ENCODE peak calls at places on chromosomes 5 and 9, in four cellular contexts. One of them, this sample, is unnamed.

GRCh38 chr9:78934880-78935279 is 636.9 kb upstream of the TLE4 start:
- DNase-seq in H1: no peak
- DNase-seq in mesendoderm: no peak
- DNase-seq in IMR-90: no peak
- DNase-seq in this sample: no peak

GRCh38 chr9:124694394-124695279 is 76.5 kb downstream of the NR6A1 start:
- DNase-seq in mesendoderm: no peak
- DNase-seq in IMR-90: no peak
- DNase-seq in H1: no peak
- DNase-seq in this sample: no peak

GRCh38 chr5:126354012-126354856 is 69.0 kb upstream of the GRAMD2B start:
- DNase-seq in mesendoderm: peak
- DNase-seq in IMR-90: peak
- DNase-seq in H1: no peak
- DNase-seq in this sample: no peak

GRCh38 chr5:25119654-25120053 is 474.9 kb upstream of the CDH10 start:
- DNase-seq in IMR-90: no peak
- DNase-seq in H1: no peak
- DNase-seq in mesendoderm: peak
- DNase-seq in this sample: no peak

GRCh38 chr5:122183795-122184185 is 54.4 kb downstream of the ZNF474 start:
- DNase-seq in IMR-90: no peak
- DNase-seq in mesendoderm: no peak
- DNase-seq in H1: no peak
- DNase-seq in this sample: no peak

GRCh38 chr9:131017067-131017466 is 8.1 kb downstream of the LAMC3 start:
- DNase-seq in IMR-90: no peak
- DNase-seq in mesendoderm: peak
- DNase-seq in H1: no peak
- DNase-seq in this sample: peak

GRCh38 chr9:91066042-91066415 is 264.4 kb downstream of the SYK start:
- DNase-seq in IMR-90: no peak
- DNase-seq in mesendoderm: no peak
- DNase-seq in H1: no peak
- DNase-seq in this sample: no peak

GRCh38 chr9:136191549-136192286 is 13.2 kb downstream of the LHX3 start:
- DNase-seq in IMR-90: no peak
- DNase-seq in mesendoderm: no peak
- DNase-seq in H1: no peak
- DNase-seq in this sample: no peak

GRCh38 chr5:178529080-178529479 is 61.1 kb downstream of the COL23A1 start:
- DNase-seq in IMR-90: no peak
- DNase-seq in H1: no peak
- DNase-seq in mesendoderm: peak
- DNase-seq in this sample: no peak

GRCh38 chr9:129311638-129312037 is 133.6 kb upstream of the IER5L start:
- DNase-seq in mesendoderm: no peak
- DNase-seq in IMR-90: no peak
- DNase-seq in H1: no peak
- DNase-seq in this sample: no peak

GRCh38 chr5:163434410-163434866 is 3.0 kb upstream of the CCNG1 start:
- DNase-seq in mesendoderm: no peak
- DNase-seq in IMR-90: peak
- DNase-seq in H1: no peak
- DNase-seq in this sample: no peak

GRCh38 chr9:131727795-131728545 is 11.9 kb downstream of the RAPGEF1 start:
- DNase-seq in mesendoderm: peak
- DNase-seq in H1: no peak
- DNase-seq in IMR-90: no peak
- DNase-seq in this sample: no peak

GRCh38 chr9:134960701-134961181 is 43.0 kb upstream of the FCN1 start:
- DNase-seq in H1: no peak
- DNase-seq in IMR-90: no peak
- DNase-seq in mesendoderm: no peak
- DNase-seq in this sample: no peak

GRCh38 chr5:138901716-138902115 is 26.6 kb upstream of the LRRTM2 start:
- DNase-seq in mesendoderm: peak
- DNase-seq in IMR-90: no peak
- DNase-seq in H1: no peak
- DNase-seq in this sample: no peak

GRCh38 chr5:169557838-169558237 is 25.7 kb upstream of the SPDL1 start:
- DNase-seq in H1: no peak
- DNase-seq in IMR-90: no peak
- DNase-seq in mesendoderm: no peak
- DNase-seq in this sample: no peak

GRCh38 chr5:84378420-84378819 is 6.3 kb downstream of the EDIL3 start:
- DNase-seq in mesendoderm: no peak
- DNase-seq in H1: no peak
- DNase-seq in IMR-90: peak
- DNase-seq in this sample: no peak

GRCh38 chr5:73032635-73033034 is 76.8 kb downstream of the FCHO2 start:
- DNase-seq in H1: no peak
- DNase-seq in IMR-90: no peak
- DNase-seq in mesendoderm: no peak
- DNase-seq in this sample: no peak

GRCh38 chr5:111834926-111835599 is 78.1 kb upstream of the NREP start:
- DNase-seq in mesendoderm: no peak
- DNase-seq in IMR-90: peak
- DNase-seq in H1: no peak
- DNase-seq in this sample: no peak

GRCh38 chr5:78779771-78780616 is 131.4 kb upstream of the LHFPL2 start:
- DNase-seq in mesendoderm: peak
- DNase-seq in H1: no peak
- DNase-seq in IMR-90: peak
- DNase-seq in this sample: no peak

GRCh38 chr9:111036946-111037743 is 1.1 kb downstream of the LPAR1 start:
- DNase-seq in H1: no peak
- DNase-seq in mesendoderm: peak
- DNase-seq in IMR-90: peak
- DNase-seq in this sample: no peak

GRCh38 chr5:59587489-59588337 is 305.8 kb downstream of the PDE4D start:
- DNase-seq in H1: peak
- DNase-seq in IMR-90: peak
- DNase-seq in mesendoderm: peak
- DNase-seq in this sample: peak

GRCh38 chr5:76319673-76320072 is 83.4 kb upstream of the IQGAP2 start:
- DNase-seq in mesendoderm: no peak
- DNase-seq in H1: no peak
- DNase-seq in IMR-90: no peak
- DNase-seq in this sample: no peak

GRCh38 chr9:100083448-100084144 is 15.2 kb downstream of the ERP44 start:
- DNase-seq in IMR-90: no peak
- DNase-seq in H1: no peak
- DNase-seq in mesendoderm: no peak
- DNase-seq in this sample: no peak

GRCh38 chr5:163917741-163918140 is 412.3 kb downstream of the MAT2B start:
- DNase-seq in H1: no peak
- DNase-seq in mesendoderm: no peak
- DNase-seq in IMR-90: peak
- DNase-seq in this sample: no peak

GRCh38 chr5:172497591-172498255 is 43.4 kb upstream of the SH3PXD2B start:
- DNase-seq in mesendoderm: no peak
- DNase-seq in IMR-90: no peak
- DNase-seq in H1: no peak
- DNase-seq in this sample: peak

GRCh38 chr9:93127395-93127911 is 6.6 kb downstream of the NINJ1 start:
- DNase-seq in IMR-90: no peak
- DNase-seq in mesendoderm: no peak
- DNase-seq in H1: no peak
- DNase-seq in this sample: no peak

GRCh38 chr5:157106668-157107461 is 2.0 kb downstream of the HAVCR2 start:
- DNase-seq in IMR-90: peak
- DNase-seq in mesendoderm: no peak
- DNase-seq in H1: no peak
- DNase-seq in this sample: no peak

GRCh38 chr9:115157245-115157674 is 39.3 kb upstream of the TNC start:
- DNase-seq in mesendoderm: peak
- DNase-seq in IMR-90: peak
- DNase-seq in H1: no peak
- DNase-seq in this sample: no peak

GRCh38 chr9:115152281-115152680 is 34.3 kb upstream of the TNC start:
- DNase-seq in mesendoderm: no peak
- DNase-seq in H1: no peak
- DNase-seq in IMR-90: no peak
- DNase-seq in this sample: no peak

GRCh38 chr9:115158666-115159481 is 40.9 kb upstream of the TNC start:
- DNase-seq in mesendoderm: no peak
- DNase-seq in IMR-90: peak
- DNase-seq in H1: no peak
- DNase-seq in this sample: no peak

GRCh38 chr9:115154969-115155534 is 37.1 kb upstream of the TNC start:
- DNase-seq in IMR-90: no peak
- DNase-seq in mesendoderm: no peak
- DNase-seq in H1: no peak
- DNase-seq in this sample: no peak
- H3K56ac ChIP-seq in IMR-90: no peak
- H3K56ac ChIP-seq in mesendoderm: no peak
- H3K56ac ChIP-seq in H1: no peak
- H3K56ac ChIP-seq in this sample: no peak

GRCh38 chr9:122058051-122058450 is 35.1 kb downstream of the TTLL11 start:
- DNase-seq in mesendoderm: no peak
- DNase-seq in H1: no peak
- DNase-seq in IMR-90: no peak
- DNase-seq in this sample: no peak

GRCh38 chr9:122057211-122057610 is 35.9 kb downstream of the TTLL11 start:
- DNase-seq in mesendoderm: no peak
- DNase-seq in H1: no peak
- DNase-seq in IMR-90: no peak
- DNase-seq in this sample: no peak

GRCh38 chr9:122059214-122059978 is 33.7 kb downstream of the TTLL11 start:
- DNase-seq in mesendoderm: no peak
- DNase-seq in H1: no peak
- DNase-seq in IMR-90: no peak
- DNase-seq in this sample: no peak

GRCh38 chr9:122058707-122059106 is 34.4 kb downstream of the TTLL11 start:
- DNase-seq in mesendoderm: no peak
- DNase-seq in IMR-90: no peak
- DNase-seq in H1: no peak
- DNase-seq in this sample: no peak

GRCh38 chr9:122060481-122060880 is 32.6 kb downstream of the TTLL11 start:
- DNase-seq in IMR-90: no peak
- DNase-seq in mesendoderm: no peak
- DNase-seq in H1: no peak
- DNase-seq in this sample: no peak
- H3K56ac ChIP-seq in IMR-90: no peak
- H3K56ac ChIP-seq in mesendoderm: no peak
- H3K56ac ChIP-seq in H1: no peak
- H3K56ac ChIP-seq in this sample: no peak

GRCh38 chr5:154977409-154977808 is 36.1 kb upstream of the KIF4B start:
- DNase-seq in mesendoderm: no peak
- DNase-seq in IMR-90: peak
- DNase-seq in H1: no peak
- DNase-seq in this sample: no peak
- H3K56ac ChIP-seq in mesendoderm: no peak
- H3K56ac ChIP-seq in IMR-90: no peak
- H3K56ac ChIP-seq in H1: no peak
- H3K56ac ChIP-seq in this sample: no peak

DNA sequence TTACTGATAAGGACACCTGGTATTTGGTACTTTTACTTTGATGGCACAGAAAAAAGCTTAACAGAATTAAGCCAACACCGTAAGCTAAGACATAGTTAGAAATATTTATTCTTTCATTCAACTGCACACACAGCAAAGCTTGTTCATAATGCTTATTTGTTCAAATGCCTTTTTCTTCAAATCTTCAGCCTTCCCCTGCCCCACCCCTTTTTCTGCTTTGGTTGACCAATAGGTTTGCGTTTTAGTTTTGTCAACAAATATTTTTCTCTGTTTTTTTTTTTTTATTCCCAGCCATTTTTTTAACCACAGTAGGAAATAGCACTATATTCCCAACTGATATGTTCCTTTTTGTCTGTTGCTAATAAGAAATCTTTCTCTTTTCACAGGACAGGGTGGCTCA is 4.9 kb upstream of the RICTOR start:
- DNase-seq in H1: no peak
- DNase-seq in mesendoderm: no peak
- DNase-seq in IMR-90: no peak
- DNase-seq in this sample: no peak
- H3K56ac ChIP-seq in H1: no peak
- H3K56ac ChIP-seq in mesendoderm: no peak
- H3K56ac ChIP-seq in IMR-90: no peak
- H3K56ac ChIP-seq in this sample: no peak

GRCh38 chr9:87647114-87647513 is 78.8 kb upstream of the CTSL start:
- DNase-seq in H1: no peak
- DNase-seq in IMR-90: no peak
- DNase-seq in mesendoderm: no peak
- DNase-seq in this sample: no peak

GRCh38 chr9:87651431-87651830 is 74.5 kb upstream of the CTSL start:
- DNase-seq in H1: no peak
- DNase-seq in mesendoderm: no peak
- DNase-seq in IMR-90: no peak
- DNase-seq in this sample: no peak

GRCh38 chr9:87646546-87646945 is 79.4 kb upstream of the CTSL start:
- DNase-seq in H1: no peak
- DNase-seq in IMR-90: no peak
- DNase-seq in mesendoderm: no peak
- DNase-seq in this sample: no peak

GRCh38 chr9:87648606-87649005 is 77.3 kb upstream of the CTSL start:
- DNase-seq in mesendoderm: no peak
- DNase-seq in IMR-90: no peak
- DNase-seq in H1: no peak
- DNase-seq in this sample: peak

DNA sequence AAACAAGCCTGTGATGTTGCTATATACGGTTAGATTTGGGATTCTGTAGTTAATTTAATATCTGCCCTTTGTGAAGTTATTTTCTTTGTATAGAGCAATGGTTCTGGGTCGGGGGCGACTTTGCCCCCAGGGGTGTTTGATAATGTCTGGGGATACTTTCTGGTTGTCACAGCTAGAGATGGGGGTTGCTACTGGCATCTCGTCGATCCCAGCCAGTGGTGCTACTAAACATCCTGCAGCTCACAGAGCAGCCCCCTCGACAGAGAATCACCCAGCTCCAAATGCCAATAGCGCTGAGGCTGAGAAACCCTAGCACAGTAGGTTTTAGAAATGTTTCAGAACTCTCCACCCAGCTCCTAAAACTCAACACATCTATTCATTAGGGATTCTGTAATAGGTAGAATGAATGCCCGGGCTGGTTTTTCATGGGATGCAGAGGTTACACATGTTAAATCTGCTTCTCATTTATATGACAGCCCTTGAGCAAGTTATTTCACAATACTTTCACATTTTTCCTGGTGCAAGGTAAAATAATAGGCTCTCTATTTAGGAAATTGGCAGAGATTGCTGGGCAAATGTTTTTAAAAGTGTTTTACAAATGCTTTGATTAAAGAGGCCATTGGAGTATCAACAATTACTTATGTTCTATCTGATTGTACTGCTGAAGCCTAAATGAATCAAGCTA is 75.2 kb upstream of the CTSL start:
- DNase-seq in IMR-90: no peak
- DNase-seq in H1: no peak
- DNase-seq in mesendoderm: no peak
- DNase-seq in this sample: no peak
- H3K56ac ChIP-seq in IMR-90: no peak
- H3K56ac ChIP-seq in H1: no peak
- H3K56ac ChIP-seq in mesendoderm: no peak
- H3K56ac ChIP-seq in this sample: no peak

This sample was measured in H9.